ENCODE peak calls at places on chromosome 22, in four cellular contexts. H, D, X and E are unnamed samples.

GRCh38 chr22:45242778-45243191 is 2.1 kb upstream of the KIAA0930 start:
- DNase-seq in H (peak), X (no peak), D (no peak), E (peak)

GRCh38 chr22:31277741-31278642 is 14.3 kb downstream of the PIK3IP1 start:
- DNase-seq in H (no peak), D (no peak), X (no peak), E (no peak)

GRCh38 chr22:29096736-29097669 is 24.2 kb downstream of the KREMEN1 start:
- DNase-seq in D (peak), X (no peak), H (no peak), E (no peak)

GRCh38 chr22:17980638-17981051 is 43.7 kb downstream of the MICAL3 start:
- DNase-seq in D (peak), X (no peak), H (peak), E (no peak)

GRCh38 chr22:48663297-48663696 is 1164.4 kb downstream of the BRD1 start:
- DNase-seq in X (no peak), H (no peak), D (no peak), E (no peak)

GRCh38 chr22:26134654-26135330 is 34.5 kb upstream of the SEZ6L start:
- DNase-seq in D (no peak), X (no peak), H (no peak), E (no peak)

GRCh38 chr22:38954414-38955043 is 2.9 kb upstream of the APOBEC3A start:
- DNase-seq in X (no peak), H (no peak), D (no peak), E (no peak)

GRCh38 chr22:33326540-33327295 is 268.5 kb upstream of the SYN3 start:
- DNase-seq in D (no peak), X (no peak), H (no peak), E (no peak)

GRCh38 chr22:45246060-45246985 is 5.6 kb upstream of the KIAA0930 start:
- DNase-seq in D (no peak), H (no peak), X (peak), E (peak)

GRCh38 chr22:50262973-50263617 is 1.6 kb upstream of the MAPK12 start:
- DNase-seq in D (no peak), X (no peak), H (no peak), E (no peak)

GRCh38 chr22:43408009-43408408 is 3.8 kb upstream of the MPPED1 start:
- DNase-seq in H (peak), D (no peak), X (no peak), E (no peak)

GRCh38 chr22:21650280-21650679 is 8.2 kb downstream of the SDF2L1 start:
- DNase-seq in H (no peak), D (no peak), X (no peak), E (no peak)

GRCh38 chr22:22912135-22912408 is 24.5 kb downstream of the IGLL5 start:
- DNase-seq in X (no peak), D (no peak), H (no peak), E (no peak)

GRCh38 chr22:32534252-32535215 is 59.9 kb downstream of the FBXO7 start:
- DNase-seq in D (no peak), X (no peak), H (no peak), E (no peak)

DNA sequence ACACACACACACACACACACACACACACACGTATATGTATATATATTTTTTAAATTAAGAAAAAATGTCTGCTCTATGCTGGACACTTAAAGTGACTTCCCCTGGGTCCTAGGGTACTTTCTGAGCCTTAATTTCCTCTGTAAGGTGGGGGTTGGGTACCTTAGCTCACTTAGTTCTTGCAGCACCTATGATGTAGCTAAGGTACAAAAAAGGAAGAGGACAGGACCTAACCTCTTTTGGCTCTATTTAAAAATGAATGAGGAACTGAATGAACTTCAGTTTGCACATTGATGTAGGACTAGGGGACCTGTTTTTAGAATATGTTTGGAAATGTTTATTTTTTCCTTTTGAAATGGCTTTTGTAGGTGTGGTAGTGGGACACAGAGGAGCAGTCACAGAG is 11.1 kb downstream of the SREBF2 start:
- DNase-seq in H (no peak), D (no peak), X (no peak), E (no peak)
- H3K4me3 ChIP-seq in H (no peak), D (no peak), X (no peak), E (no peak)

DNA sequence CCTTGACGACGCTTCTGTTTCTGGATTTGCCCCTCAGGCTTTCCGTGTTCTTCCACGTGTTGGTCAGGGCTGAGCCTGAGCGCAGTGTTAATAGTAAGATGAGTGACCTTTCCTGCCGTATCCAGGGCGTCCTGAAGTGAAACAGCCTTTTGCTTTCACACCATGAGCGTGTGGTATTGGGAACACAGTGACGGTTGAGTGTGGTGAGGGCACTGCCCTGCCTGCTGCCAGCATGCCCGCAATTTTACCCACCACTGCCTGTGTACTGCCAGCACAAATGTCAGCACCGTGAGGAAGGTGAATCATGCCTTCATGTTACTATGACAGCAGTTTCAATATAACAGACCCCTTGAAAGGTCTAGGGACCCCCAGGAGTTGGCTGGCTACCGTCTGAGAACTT is 217.1 kb downstream of the TBC1D22A start:
- DNase-seq in X (no peak), H (no peak), D (no peak), E (no peak)
- H3K27ac ChIP-seq in X (no peak), H (no peak), D (no peak), E (no peak)

DNA sequence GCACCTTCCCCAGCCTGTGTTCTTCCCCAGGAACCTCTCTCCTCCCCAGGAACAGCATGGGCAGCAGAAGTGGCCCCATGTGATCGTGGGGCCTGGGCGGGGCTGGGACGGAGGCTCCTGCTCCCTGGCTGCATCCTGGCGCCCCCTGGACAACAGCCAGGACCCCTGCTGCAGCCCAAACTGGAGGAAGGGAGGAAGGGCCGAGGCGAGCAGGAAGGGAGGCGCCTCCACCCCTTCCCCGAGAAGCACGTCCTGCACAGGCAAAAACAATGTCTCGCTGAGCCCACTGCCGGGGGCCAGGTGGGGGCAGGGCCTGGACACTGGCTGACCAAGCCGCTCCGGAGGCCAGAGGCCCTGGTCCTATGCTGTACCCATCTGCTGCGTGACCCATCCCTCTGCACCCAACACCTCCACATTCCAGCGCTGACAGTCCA is 15.0 kb upstream of the MFNG start:
- DNase-seq in X (no peak), H (no peak), D (no peak), E (no peak)
- H3K4me3 ChIP-seq in X (no peak), H (peak), D (no peak), E (no peak)

GRCh38 chr22:37910863-37911262 is 4.8 kb downstream of the MICALL1 start:
- DNase-seq in H (no peak), D (no peak), X (no peak), E (no peak)
- H3K27ac ChIP-seq in H (peak), D (peak), X (no peak), E (no peak)

GRCh38 chr22:46951326-46951725 is 188.9 kb downstream of the TBC1D22A start:
- DNase-seq in H (no peak), D (no peak), X (no peak), E (peak)
- H3K4me3 ChIP-seq in H (no peak), D (no peak), X (no peak), E (no peak)